ENCODE peak calls at places on chromosomes 4 and X, in seven cellular contexts. P is IMR-90, A is A549, H is HCT116, D is sigmoid colon, E is spleen, O is upper lobe of left lung. L is an unnamed sample.

GRCh38 chrX:526295-527224 is 104.0 kb upstream of the SHOX start:
- DNase-seq in E (no peak), D (no peak), A (peak), O (no peak), H (no peak), P (no peak), L (no peak)

GRCh38 chrX:17597836-17598434 is 139.4 kb upstream of the SCML1 start:
- DNase-seq in E (no peak), A (no peak), D (peak), O (peak), H (no peak), P (no peak), L (peak)

GRCh38 chr4:154741877-154742851 is 1.6 kb upstream of the LRAT start:
- DNase-seq in O (no peak), P (no peak), H (no peak), A (no peak), D (no peak), E (no peak), L (peak)

GRCh38 chr4:20318011-20318898 is 66.5 kb downstream of the SLIT2 start:
- DNase-seq in O (no peak), A (no peak), D (no peak), E (no peak), H (no peak), P (peak), L (no peak)

GRCh38 chrX:53445977-53446376 is 11.8 kb upstream of the HSD17B10 start:
- DNase-seq in A (peak), D (no peak), E (no peak), H (no peak), O (peak), P (peak), L (peak)

GRCh38 chr4:71732706-71733105 is 51.2 kb downstream of the GC start:
- DNase-seq in E (no peak), D (no peak), H (no peak), P (peak), O (no peak), A (peak), L (no peak)

GRCh38 chr4:147975902-147976301 is 244.0 kb downstream of the ARHGAP10 start:
- DNase-seq in H (no peak), D (no peak), O (no peak), E (no peak), P (peak), A (no peak), L (no peak)

GRCh38 chr4:120819816-120820437 is 102.6 kb downstream of the PRDM5 start:
- DNase-seq in E (no peak), A (no peak), D (no peak), H (no peak), P (no peak), O (no peak), L (no peak)

GRCh38 chr4:15556533-15556932 is 86.9 kb downstream of the CC2D2A start:
- DNase-seq in A (no peak), O (no peak), D (no peak), E (no peak), P (no peak), H (no peak), L (no peak)

GRCh38 chr4:25271866-25272265 is 38.0 kb downstream of the PI4K2B start:
- DNase-seq in E (no peak), A (no peak), D (no peak), O (no peak), P (no peak), H (no peak), L (peak)

GRCh38 chrX:106894392-106894909 is 8.7 kb downstream of the RIPPLY1 start:
- DNase-seq in O (peak), H (peak), E (no peak), P (peak), D (peak), A (peak), L (peak)

GRCh38 chr4:120718979-120719566 is 203.5 kb downstream of the PRDM5 start:
- DNase-seq in E (no peak), P (peak), A (no peak), O (no peak), D (no peak), H (peak), L (peak)

DNA sequence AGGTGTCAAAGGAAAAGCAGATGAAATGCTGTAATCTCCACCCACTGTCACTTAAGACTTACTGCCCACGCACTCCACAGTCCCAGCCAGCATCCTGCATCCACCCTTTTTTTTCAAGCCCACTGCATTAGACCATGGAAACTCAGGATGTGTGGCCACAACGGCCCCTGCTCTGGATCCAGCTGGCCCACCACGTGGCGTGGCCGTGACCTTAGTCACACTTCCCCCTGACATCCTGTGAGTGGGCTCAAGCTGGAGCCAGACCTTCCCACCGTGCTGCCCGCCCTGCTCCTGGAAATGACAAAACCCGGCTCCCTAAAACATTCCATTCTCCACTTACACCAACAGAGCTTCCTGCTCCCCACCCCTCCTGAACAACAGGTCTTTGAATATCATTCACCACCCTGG is 588.3 kb upstream of the DIPK2B start:
- DNase-seq in A (no peak), D (peak), E (peak), P (peak), H (no peak), O (no peak), L (no peak)
- TF ChIP-seq POLR2A in A (no peak), D (no peak), E (no peak), P (no peak), H (no peak), O (no peak), L (no peak)

GRCh38 chrX:56564921-56565861 is 1.8 kb downstream of the UBQLN2 start:
- DNase-seq in A (no peak), H (no peak), E (peak), P (peak), O (no peak), D (no peak), L (no peak)

GRCh38 chrX:56564182-56564885 is 907 bp downstream of the UBQLN2 start:
- DNase-seq in A (no peak), O (no peak), P (peak), H (no peak), E (peak), D (no peak), L (peak)

DNA sequence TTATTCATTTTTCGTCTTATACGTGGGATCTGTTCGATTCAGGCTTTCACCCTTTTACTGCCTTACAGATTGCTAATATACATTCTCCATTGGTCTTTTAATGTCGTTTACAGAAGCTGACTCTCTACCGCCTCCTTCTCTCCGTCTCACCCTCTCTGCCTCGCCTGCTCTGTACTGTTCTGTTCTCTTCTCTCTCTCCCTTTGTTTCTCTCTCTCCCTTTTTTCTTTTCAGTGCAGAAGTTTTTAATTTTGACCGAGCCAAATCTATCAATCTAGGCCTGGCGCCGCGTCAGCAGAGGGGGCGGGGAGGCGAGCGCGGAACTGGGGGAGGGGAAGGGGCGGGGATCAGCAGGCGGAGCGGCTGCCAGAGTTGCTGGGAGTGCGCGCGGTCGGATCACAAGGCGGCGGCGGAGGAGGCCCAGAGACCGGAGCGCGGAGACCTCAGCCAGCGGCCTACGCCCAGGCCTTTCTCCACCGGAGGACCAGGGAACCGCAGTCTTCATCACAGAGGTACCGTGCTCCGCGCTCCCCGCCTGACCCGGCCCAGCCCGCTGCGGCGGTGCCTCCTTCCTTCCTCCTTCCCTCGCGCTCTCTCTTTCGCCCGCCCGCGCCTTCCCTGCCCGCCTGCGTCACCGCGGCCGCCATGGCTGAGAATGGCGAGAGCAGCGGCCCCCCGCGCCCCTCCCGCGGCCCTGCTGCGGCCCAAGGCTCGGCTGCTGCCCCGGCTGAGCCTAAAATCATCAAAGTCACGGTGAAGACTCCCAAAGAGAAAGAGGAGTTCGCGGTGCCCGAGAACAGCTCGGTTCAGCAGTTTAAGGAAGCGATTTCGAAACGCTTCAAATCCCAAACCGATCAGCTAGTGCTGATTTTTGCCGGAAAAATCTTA is at the start of gene UBQLN2:
- DNase-seq in O (peak), A (no peak), P (peak), D (peak), E (peak), H (peak), L (peak)
- TF ChIP-seq CTCF in O (no peak), A (no peak), P (peak), D (no peak), E (no peak), H (no peak), L (peak)

GRCh38 chr4:17511950-17512795 is at the start of gene QDPR:
- DNase-seq in A (peak), P (peak), O (peak), D (peak), E (peak), H (peak), L (peak)

GRCh38 chr4:17510582-17510981 is 1.3 kb downstream of the QDPR start:
- DNase-seq in P (no peak), D (no peak), A (no peak), E (no peak), O (no peak), H (no peak), L (no peak)

GRCh38 chr4:17512973-17513665 is 1.2 kb upstream of the QDPR start:
- DNase-seq in D (no peak), A (no peak), E (no peak), P (no peak), O (no peak), H (no peak), L (no peak)

GRCh38 chr4:17514865-17515264 is at the start of gene CLRN2:
- DNase-seq in A (no peak), O (no peak), D (no peak), P (no peak), H (no peak), E (no peak), L (no peak)

DNA sequence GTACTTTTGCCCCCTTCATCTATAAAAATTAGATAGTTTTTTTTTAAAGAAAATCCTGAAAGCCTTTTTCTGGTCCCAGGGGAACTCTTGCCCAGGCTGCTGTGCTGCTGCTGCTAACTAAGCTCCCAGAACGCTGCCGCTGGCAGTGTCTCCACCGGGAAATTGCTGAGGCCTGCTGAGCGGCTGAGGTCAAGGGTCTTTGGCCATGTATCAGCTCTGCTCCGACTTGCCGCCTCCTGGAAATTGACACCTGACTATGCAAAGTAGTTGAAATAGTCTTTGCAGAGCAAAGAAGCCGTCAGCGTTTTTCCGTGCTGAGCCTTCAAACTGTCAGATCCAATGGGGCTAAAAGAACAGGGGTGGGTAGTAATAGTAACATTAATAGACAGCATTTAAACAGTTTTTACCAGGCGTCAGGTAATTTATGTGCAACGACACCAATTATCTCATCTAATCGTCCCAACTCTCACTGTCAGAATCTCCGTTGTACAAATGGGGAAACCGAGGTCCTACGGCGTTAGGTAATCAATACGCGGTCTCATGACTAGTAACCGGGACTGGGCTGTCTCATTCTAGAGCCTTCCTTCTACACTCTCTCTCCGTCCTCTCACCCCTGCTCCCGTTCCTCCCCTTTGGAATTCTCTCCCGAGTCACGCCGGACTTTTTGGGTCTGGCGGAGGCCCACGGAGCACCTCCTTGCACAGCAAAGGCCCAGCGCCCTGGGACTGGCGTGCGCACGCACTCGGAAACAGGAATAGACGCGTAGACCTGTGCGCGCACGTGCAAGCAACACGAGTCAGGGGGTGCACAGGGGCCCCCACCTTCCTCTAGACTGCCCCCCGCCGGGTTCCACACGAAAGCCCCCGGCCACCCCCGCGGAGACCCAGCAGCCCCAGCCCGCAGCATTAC is 595 bp downstream of the QDPR start:
- DNase-seq in P (peak), D (peak), E (peak), A (peak), O (peak), H (peak), L (peak)
- H3K27ac ChIP-seq in P (peak), D (peak), E (peak), A (peak), O (peak), H (peak), L (peak)

GRCh38 chr4:107719927-107720722 is at the start of gene PAPSS1:
- DNase-seq in O (peak), P (peak), A (peak), D (peak), H (peak), E (peak), L (peak)
- TF ChIP-seq POLR2A in O (no peak), P (peak), A (peak), D (peak), H (peak), E (no peak), L (peak)

DNA sequence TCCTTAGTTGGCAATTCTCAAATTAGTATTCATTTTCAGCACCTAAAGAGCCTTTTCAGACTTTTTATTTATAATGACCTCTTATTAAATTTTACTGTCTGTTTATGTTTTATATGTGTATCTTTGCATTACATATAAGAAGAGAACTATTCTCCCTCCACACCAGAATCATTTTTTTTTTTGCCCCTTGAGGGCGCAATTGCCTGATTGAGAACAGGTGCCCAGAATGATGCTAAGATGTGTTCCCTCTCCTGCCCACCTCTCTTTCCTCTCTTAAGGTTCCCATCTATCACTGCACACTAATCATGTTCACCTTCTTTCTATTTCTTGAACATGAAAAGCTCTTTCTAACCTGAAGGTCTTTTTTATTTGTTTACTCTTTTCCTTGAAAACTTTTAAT is 44.2 kb upstream of the ADAM29 start:
- DNase-seq in D (no peak), A (no peak), P (no peak), O (no peak), H (peak), E (no peak), L (no peak)
- TF ChIP-seq CTCF in D (no peak), A (peak), P (no peak), O (no peak), H (peak), E (no peak), L (no peak)

DNA sequence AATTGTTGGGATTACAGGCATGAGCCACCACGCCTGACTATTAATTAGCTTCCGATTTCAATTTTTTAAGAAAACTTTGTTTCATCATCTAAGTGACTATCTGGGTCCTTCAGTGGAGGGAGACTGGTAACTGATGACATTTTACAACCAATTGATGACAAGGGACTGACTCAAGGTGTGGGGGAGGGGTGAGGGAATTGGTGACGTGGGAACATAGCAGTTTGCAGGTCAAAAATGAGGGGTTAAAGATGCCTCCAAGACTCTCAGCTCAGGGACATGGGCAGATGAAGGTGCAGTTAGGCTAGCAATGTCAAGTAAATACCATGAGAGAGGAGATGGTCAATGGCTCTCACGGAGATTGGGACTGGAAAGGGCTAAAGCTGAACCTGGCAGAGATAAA is 5.7 kb upstream of the FAM9C start:
- DNase-seq in D (no peak), H (no peak), E (no peak), P (no peak), O (no peak), A (no peak), L (no peak)
- H3K27ac ChIP-seq in D (no peak), H (no peak), E (no peak), P (no peak), O (no peak), A (no peak), L (no peak)

DNA sequence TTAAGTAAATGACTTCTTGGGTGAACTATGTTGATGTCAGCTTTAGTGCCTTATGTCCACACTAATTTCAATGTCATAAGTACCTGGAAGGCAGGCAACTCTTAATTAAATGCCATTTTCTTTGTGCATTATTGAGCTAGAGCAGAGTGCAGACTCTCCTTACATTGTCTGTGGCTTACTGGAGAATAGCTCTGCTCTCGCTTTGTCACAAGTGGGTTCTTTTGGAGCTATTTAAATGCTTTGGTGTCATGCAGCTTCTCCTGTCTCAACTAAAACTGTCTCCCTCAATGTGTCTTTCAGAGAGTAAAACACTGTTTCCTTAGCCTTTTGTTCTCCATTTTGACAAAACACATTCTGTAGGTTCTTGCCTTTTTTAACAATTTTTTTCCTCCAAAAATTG is 411.6 kb downstream of the STIM2 start:
- DNase-seq in D (no peak), E (no peak), H (no peak), A (no peak), O (no peak), P (no peak), L (no peak)
- TF ChIP-seq POLR2A in D (no peak), E (no peak), H (no peak), A (no peak), O (no peak), P (no peak), L (no peak)